ENCODE peak calls at places on chromosomes 5 and 9, in six cellular contexts. Y, C, Z, R, X and E are unnamed samples.

GRCh38 chr5:149125386-149125891 is 15.9 kb upstream of the ABLIM3 start:
- DNase-seq in X (no peak), Z (no peak), Y (no peak), C (peak; percentile 60), R (no peak), E (no peak)

GRCh38 chr9:114097613-114098020 is 1.5 kb downstream of the KIF12 start:
- DNase-seq in R (no peak), X (no peak), C (no peak), Y (no peak), Z (no peak), E (no peak)

GRCh38 chr5:95780597-95780996 is 41.9 kb downstream of the GLRX start:
- DNase-seq in C (no peak), R (no peak), Z (no peak), Y (no peak), X (no peak), E (no peak)

GRCh38 chr5:113204525-113205161 is 228.0 kb downstream of the DCP2 start:
- DNase-seq in Y (no peak), C (peak; percentile 95), Z (no peak), R (peak; percentile 68), X (no peak), E (no peak)

GRCh38 chr9:91930475-91930874 is 19.6 kb downstream of the ROR2 start:
- DNase-seq in C (no peak), R (no peak), Z (no peak), X (no peak), Y (no peak), E (no peak)

GRCh38 chr5:129852747-129853352 is 51.4 kb upstream of the CHSY3 start:
- DNase-seq in X (peak; percentile 73), Z (peak; percentile 0), Y (peak; percentile 85), C (peak; percentile 78), R (peak; percentile 87), E (peak; percentile 84)

GRCh38 chr5:119315516-119315949 is 40.3 kb upstream of the TNFAIP8 start:
- DNase-seq in Z (no peak), X (peak; percentile 63), C (no peak), R (no peak), Y (peak; percentile 37), E (no peak)

GRCh38 chr5:112862085-112862484 is 998 bp downstream of the SRP19 start:
- DNase-seq in Z (no peak), Y (no peak), X (peak; percentile 20), R (no peak), C (no peak), E (no peak)

GRCh38 chr9:78685471-78685870 is 388.5 kb downstream of the PSAT1 start:
- DNase-seq in Z (no peak), X (no peak), C (no peak), Y (no peak), R (no peak), E (no peak)

GRCh38 chr5:173795601-173796000 is 92.5 kb upstream of the CPEB4 start:
- DNase-seq in X (no peak), Y (no peak), C (peak; percentile 35), Z (no peak), R (peak; percentile 19), E (no peak)

GRCh38 chr9:93066978-93067603 is 8.6 kb downstream of the SUSD3 start:
- DNase-seq in Y (no peak), Z (no peak), X (no peak), C (no peak), R (no peak), E (no peak)

GRCh38 chr9:81902601-81903000 is 25.6 kb upstream of the SPATA31D4 start:
- DNase-seq in R (no peak), C (no peak), Z (no peak), Y (no peak), X (no peak), E (no peak)

GRCh38 chr5:157232706-157233105 is 33.2 kb upstream of the CYFIP2 start:
- DNase-seq in C (no peak), Y (no peak), R (no peak), X (no peak), Z (no peak), E (no peak)

GRCh38 chr9:114112778-114113585 is 13.9 kb upstream of the KIF12 start:
- DNase-seq in X (no peak), R (peak; percentile 86), C (peak; percentile 62), Y (no peak), Z (no peak), E (no peak)

GRCh38 chr9:92718086-92719001 is 46.3 kb downstream of the BICD2 start:
- DNase-seq in X (no peak), Y (no peak), Z (no peak), R (peak; percentile 19), C (no peak), E (no peak)

GRCh38 chr5:127410906-127411780 is 106.3 kb upstream of the PRRC1 start:
- DNase-seq in X (no peak), Y (no peak), R (no peak), C (no peak), Z (no peak), E (no peak)

GRCh38 chr5:118233601-118234000 is 754.7 kb downstream of the DTWD2 start:
- DNase-seq in R (no peak), X (no peak), C (no peak), Z (no peak), Y (no peak), E (no peak)

GRCh38 chr5:98709681-98710080 is 63.8 kb upstream of the RGMB start:
- DNase-seq in Z (no peak), R (no peak), C (no peak), X (no peak), Y (no peak), E (no peak)

GRCh38 chr9:132957805-132958204 is 13.4 kb upstream of the TSC1 start:
- DNase-seq in Y (peak; percentile 86), Z (no peak), R (no peak), X (no peak), C (no peak), E (no peak)

GRCh38 chr5:52786391-52786790 is 1.3 kb upstream of the ITGA1 start:
- DNase-seq in Y (no peak), R (no peak), X (no peak), Z (no peak), C (no peak), E (no peak)

GRCh38 chr9:99162759-99163364 is 57.9 kb downstream of the TGFBR1 start:
- DNase-seq in X (no peak), R (no peak), C (no peak), Z (no peak), Y (no peak), E (no peak)

GRCh38 chr9:33686942-33687341 is 108.4 kb upstream of the PRSS3 start:
- DNase-seq in R (no peak), X (no peak), Y (no peak), Z (no peak), C (no peak), E (no peak)

GRCh38 chr5:93884254-93884653 is 142.9 kb upstream of the POU5F2 start:
- DNase-seq in X (no peak), Y (no peak), C (no peak), Z (no peak), R (no peak), E (no peak)

GRCh38 chr9:106557996-106558667 is 304.8 kb upstream of the ZNF462 start:
- DNase-seq in Z (no peak), C (peak; percentile 61), R (no peak), Y (no peak), X (no peak), E (no peak)

GRCh38 chr5:102796014-102796413 is 40.9 kb downstream of the PAM start:
- DNase-seq in X (no peak), R (no peak), Y (no peak), Z (no peak), C (peak; percentile 78), E (no peak)

DNA sequence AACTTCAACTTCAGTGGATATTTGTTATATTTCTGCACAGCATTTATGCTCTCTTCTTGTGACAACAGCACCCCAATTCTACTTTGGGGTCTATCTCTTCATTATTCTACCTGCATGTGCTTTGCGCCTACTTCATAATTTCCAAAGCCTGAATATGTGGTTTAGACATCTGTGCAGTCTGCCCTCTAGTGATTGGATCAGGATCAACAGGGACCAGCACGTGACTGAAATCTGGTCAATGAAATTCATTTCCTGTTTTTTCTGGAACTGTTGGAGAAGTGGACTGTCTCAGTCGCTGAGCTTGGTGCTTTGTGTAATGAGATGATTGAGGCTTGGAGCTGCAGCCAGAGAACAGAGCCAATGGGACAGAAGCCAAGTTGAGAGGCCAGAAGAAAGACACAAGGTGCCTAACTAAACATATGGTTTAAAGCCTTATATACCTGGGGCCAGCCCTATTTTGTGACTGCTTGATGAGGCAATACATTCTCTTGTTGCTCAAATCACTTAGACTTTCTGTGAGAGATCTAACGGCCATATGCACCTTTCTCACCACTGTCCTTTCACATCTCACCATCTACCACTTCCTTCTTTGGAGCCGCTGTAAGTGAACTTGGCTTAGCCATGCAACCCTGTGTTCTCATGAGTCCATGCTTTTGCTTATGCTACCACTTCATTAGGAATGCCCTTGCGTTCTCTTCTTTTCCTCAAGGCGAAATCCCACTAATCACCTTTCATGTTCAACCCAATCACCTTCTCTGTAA is 68.8 kb upstream of the PPP2R2B start:
- DNase-seq in Z (no peak), X (peak; percentile 14), Y (peak; percentile 37), C (no peak), R (peak; percentile 28), E (no peak)
- TF ChIP-seq CTCF in Z (no peak), X (no peak), Y (peak; percentile 60), C (peak; percentile 20), R (peak; percentile 8), E (no peak)

DNA sequence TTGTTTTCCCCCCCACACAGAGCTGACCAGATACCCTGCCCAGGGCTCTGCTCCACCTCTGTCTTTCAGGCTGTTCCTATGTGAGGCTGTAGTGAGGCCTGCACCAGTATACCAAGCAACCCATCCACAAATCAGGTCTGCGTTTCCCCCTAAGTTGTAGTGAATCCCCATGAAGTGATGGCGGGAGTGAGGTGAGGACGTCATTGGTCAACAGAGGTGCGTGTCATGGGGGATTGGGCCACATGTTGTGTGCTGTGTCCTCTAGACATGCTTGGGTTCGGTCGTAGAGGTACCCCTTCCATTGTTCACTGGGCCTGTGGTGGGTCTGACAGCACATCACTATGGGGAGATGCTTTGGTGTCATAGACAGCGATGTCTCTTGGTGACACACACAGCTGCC is 184.6 kb downstream of the CACNA1B start:
- DNase-seq in X (no peak), C (no peak), Y (no peak), R (no peak), Z (no peak), E (peak; percentile 2)
- H3K9me3 ChIP-seq in X (no peaks in the 10 kb centered on the region), C (no peaks in the 10 kb centered on the region), Y (no peaks in the 10 kb centered on the region), R (no peaks in the 10 kb centered on the region), Z (no peaks in the 10 kb centered on the region), E (no peaks in the 10 kb centered on the region)

GRCh38 chr9:127966416-127967150 is 14.2 kb downstream of the EEIG1 start:
- DNase-seq in C (no peak), Y (no peak), R (no peak), Z (no peak), X (no peak), E (no peak)
- H3K4me3 ChIP-seq in C (no peak overlapping the region), Y (no peak overlapping the region), R (no peak overlapping the region), Z (no peak overlapping the region), X (no peak overlapping the region), E (no peak overlapping the region)

GRCh38 chr9:36914212-36914577 is 119.9 kb downstream of the PAX5 start:
- DNase-seq in Y (no peak), R (no peak), C (no peak), X (no peak), Z (no peak), E (no peak)
- TF ChIP-seq CTCF in Y (no peak), R (no peak), C (no peak), X (no peak), Z (no peak), E (no peak)

DNA sequence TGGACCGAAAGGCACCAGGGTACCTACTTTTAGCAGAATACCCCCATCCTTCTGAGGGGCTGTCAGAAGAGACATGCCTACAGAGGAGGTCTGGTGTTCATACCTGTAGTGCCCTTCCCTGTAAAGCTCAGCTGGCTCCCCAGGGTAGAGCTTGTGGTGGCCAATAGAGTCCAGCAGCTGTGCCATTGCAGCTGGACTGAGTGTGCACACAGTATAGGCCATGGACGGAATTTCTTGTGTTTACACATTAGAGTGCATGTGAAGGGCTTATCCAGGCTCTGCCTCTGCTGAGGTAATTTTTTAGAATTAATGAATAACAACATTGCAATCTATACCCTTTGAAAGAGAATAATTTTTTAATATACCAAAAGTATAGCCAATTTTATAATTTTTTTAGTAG is 191.0 kb downstream of the ZSWIM6 start:
- DNase-seq in R (no peak), Z (no peak), C (no peak), X (no peak), Y (no peak), E (no peak)
- H3K9me3 ChIP-seq in R (no peaks in the 10 kb centered on the region), Z (no peaks in the 10 kb centered on the region), C (no peaks in the 10 kb centered on the region), X (no peaks in the 10 kb centered on the region), Y (no peaks in the 10 kb centered on the region), E (no peaks in the 10 kb centered on the region)